ENCODE peak calls at places on chromosome 18, in seven cellular contexts. One of them, this sample, is unnamed. For H3K9me3, the result is how much of the 10 kb centered on the place peaks cover.

GRCh38 chr18:49691177-49691608 is 122.1 kb downstream of the ACAA2 start:
- DNase-seq in astrocyte: peak
- DNase-seq in K562: no peak
- DNase-seq in PC-3: peak
- DNase-seq in GM23248: peak
- DNase-seq in endothelial cell of umbilical vein: peak
- DNase-seq in HCT116: peak
- DNase-seq in this sample: no peak

GRCh38 chr18:7037470-7037869 is 80.1 kb downstream of the LAMA1 start:
- DNase-seq in astrocyte: no peak
- DNase-seq in K562: no peak
- DNase-seq in PC-3: no peak
- DNase-seq in GM23248: peak
- DNase-seq in endothelial cell of umbilical vein: no peak
- DNase-seq in HCT116: no peak
- DNase-seq in this sample: no peak

GRCh38 chr18:33906046-33906445 is 318.7 kb downstream of the NOL4 start:
- DNase-seq in astrocyte: peak
- DNase-seq in K562: no peak
- DNase-seq in PC-3: no peak
- DNase-seq in GM23248: no peak
- DNase-seq in endothelial cell of umbilical vein: no peak
- DNase-seq in HCT116: no peak
- DNase-seq in this sample: no peak

GRCh38 chr18:45328762-45329161 is 286.5 kb upstream of the SLC14A2 start:
- DNase-seq in astrocyte: no peak
- DNase-seq in K562: no peak
- DNase-seq in PC-3: no peak
- DNase-seq in GM23248: peak
- DNase-seq in endothelial cell of umbilical vein: no peak
- DNase-seq in HCT116: no peak
- DNase-seq in this sample: no peak

GRCh38 chr18:21735452-21736015 is 5.1 kb upstream of the MIB1 start:
- DNase-seq in astrocyte: no peak
- DNase-seq in K562: peak
- DNase-seq in PC-3: peak
- DNase-seq in GM23248: no peak
- DNase-seq in endothelial cell of umbilical vein: peak
- DNase-seq in HCT116: no peak
- DNase-seq in this sample: peak

GRCh38 chr18:27750014-27750413 is 426.9 kb downstream of the CDH2 start:
- DNase-seq in astrocyte: peak
- DNase-seq in K562: no peak
- DNase-seq in PC-3: peak
- DNase-seq in GM23248: peak
- DNase-seq in endothelial cell of umbilical vein: peak
- DNase-seq in HCT116: peak
- DNase-seq in this sample: peak

GRCh38 chr18:31659574-31660149 is 24.7 kb downstream of the B4GALT6 start:
- DNase-seq in astrocyte: no peak
- DNase-seq in K562: no peak
- DNase-seq in PC-3: no peak
- DNase-seq in GM23248: no peak
- DNase-seq in endothelial cell of umbilical vein: no peak
- DNase-seq in HCT116: no peak
- DNase-seq in this sample: no peak

GRCh38 chr18:31487251-31488015 is 10.5 kb upstream of the DSG2 start:
- DNase-seq in astrocyte: peak
- DNase-seq in K562: no peak
- DNase-seq in PC-3: peak
- DNase-seq in GM23248: peak
- DNase-seq in endothelial cell of umbilical vein: no peak
- DNase-seq in HCT116: peak
- DNase-seq in this sample: no peak

GRCh38 chr18:23302852-23303527 is 150.1 kb upstream of the RIOK3 start:
- DNase-seq in astrocyte: peak
- DNase-seq in K562: no peak
- DNase-seq in PC-3: no peak
- DNase-seq in GM23248: peak
- DNase-seq in endothelial cell of umbilical vein: peak
- DNase-seq in HCT116: no peak
- DNase-seq in this sample: no peak

GRCh38 chr18:69969491-69969890 is 21.8 kb upstream of the CD226 start:
- DNase-seq in astrocyte: no peak
- DNase-seq in K562: no peak
- DNase-seq in PC-3: no peak
- DNase-seq in GM23248: no peak
- DNase-seq in endothelial cell of umbilical vein: no peak
- DNase-seq in HCT116: no peak
- DNase-seq in this sample: no peak

GRCh38 chr18:53544926-53545325 is 679.5 kb downstream of the MBD2 start:
- DNase-seq in astrocyte: no peak
- DNase-seq in K562: no peak
- DNase-seq in PC-3: no peak
- DNase-seq in GM23248: no peak
- DNase-seq in endothelial cell of umbilical vein: no peak
- DNase-seq in HCT116: no peak
- DNase-seq in this sample: no peak

GRCh38 chr18:39326772-39327171 is 1761.2 kb upstream of the CELF4 start:
- DNase-seq in astrocyte: no peak
- DNase-seq in K562: no peak
- DNase-seq in PC-3: no peak
- DNase-seq in GM23248: no peak
- DNase-seq in endothelial cell of umbilical vein: no peak
- DNase-seq in HCT116: no peak
- DNase-seq in this sample: no peak

GRCh38 chr18:79881695-79882094 is 69.8 kb downstream of the SLC66A2 start:
- DNase-seq in astrocyte: no peak
- DNase-seq in K562: no peak
- DNase-seq in PC-3: no peak
- DNase-seq in GM23248: no peak
- DNase-seq in endothelial cell of umbilical vein: no peak
- DNase-seq in HCT116: no peak
- DNase-seq in this sample: no peak

GRCh38 chr18:23722646-23723045 is 33.4 kb downstream of the LAMA3 start:
- DNase-seq in astrocyte: no peak
- DNase-seq in K562: no peak
- DNase-seq in PC-3: no peak
- DNase-seq in GM23248: no peak
- DNase-seq in endothelial cell of umbilical vein: no peak
- DNase-seq in HCT116: no peak
- DNase-seq in this sample: no peak

GRCh38 chr18:77080283-77080682 is 52.3 kb downstream of the MBP start:
- DNase-seq in astrocyte: no peak
- DNase-seq in K562: no peak
- DNase-seq in PC-3: no peak
- DNase-seq in GM23248: no peak
- DNase-seq in endothelial cell of umbilical vein: no peak
- DNase-seq in HCT116: no peak
- DNase-seq in this sample: peak

GRCh38 chr18:24811963-24812681 is 351.7 kb downstream of the HRH4 start:
- DNase-seq in astrocyte: no peak
- DNase-seq in K562: no peak
- DNase-seq in PC-3: no peak
- DNase-seq in GM23248: no peak
- DNase-seq in endothelial cell of umbilical vein: no peak
- DNase-seq in HCT116: no peak
- DNase-seq in this sample: no peak

GRCh38 chr18:24810561-24810960 is 350.1 kb downstream of the HRH4 start:
- DNase-seq in astrocyte: no peak
- DNase-seq in K562: no peak
- DNase-seq in PC-3: no peak
- DNase-seq in GM23248: no peak
- DNase-seq in endothelial cell of umbilical vein: no peak
- DNase-seq in HCT116: no peak
- DNase-seq in this sample: no peak

GRCh38 chr18:24814521-24814920 is 354.1 kb downstream of the HRH4 start:
- DNase-seq in astrocyte: no peak
- DNase-seq in K562: no peak
- DNase-seq in PC-3: no peak
- DNase-seq in GM23248: no peak
- DNase-seq in endothelial cell of umbilical vein: peak
- DNase-seq in HCT116: no peak
- DNase-seq in this sample: no peak

GRCh38 chr18:24805156-24805555 is 344.7 kb downstream of the HRH4 start:
- DNase-seq in astrocyte: no peak
- DNase-seq in K562: no peak
- DNase-seq in PC-3: no peak
- DNase-seq in GM23248: no peak
- DNase-seq in endothelial cell of umbilical vein: no peak
- DNase-seq in HCT116: no peak
- DNase-seq in this sample: no peak

DNA sequence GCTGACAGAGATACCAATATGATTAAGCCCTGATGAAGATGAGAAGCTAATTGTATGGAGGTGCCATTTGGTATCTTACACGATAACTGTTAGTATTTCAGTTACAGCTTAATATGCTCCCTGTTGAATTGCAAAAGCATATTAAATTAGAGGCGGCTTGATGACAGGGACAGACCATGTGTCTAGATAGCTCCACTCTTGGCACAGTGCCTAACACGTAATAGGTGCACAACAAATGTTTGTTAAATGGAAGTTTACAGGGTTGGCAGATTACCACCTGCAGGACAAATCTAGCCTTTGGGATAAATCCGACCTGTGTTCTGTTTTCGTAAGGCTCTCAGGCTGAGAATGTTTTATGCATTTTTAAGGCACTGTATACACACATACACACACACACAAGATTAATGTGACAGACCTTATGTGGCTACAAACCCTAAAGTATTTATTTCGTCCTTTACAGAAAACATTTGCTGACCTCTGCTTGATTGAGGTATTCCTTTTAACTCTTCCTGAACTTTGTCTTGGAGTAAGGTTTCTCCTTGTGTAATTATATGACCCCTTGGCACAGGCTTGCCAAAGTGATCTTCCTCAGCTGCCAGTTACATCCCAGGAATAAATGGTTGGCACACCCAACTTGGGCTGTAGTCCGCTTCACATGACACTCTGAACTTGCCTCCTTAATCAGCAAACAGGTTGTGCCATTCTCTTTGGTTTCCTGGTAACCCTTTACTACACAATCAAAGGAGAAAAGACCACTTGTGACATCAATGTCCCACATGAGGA is 348.9 kb downstream of the HRH4 start:
- DNase-seq in astrocyte: no peak
- DNase-seq in K562: no peak
- DNase-seq in PC-3: no peak
- DNase-seq in GM23248: no peak
- DNase-seq in endothelial cell of umbilical vein: no peak
- DNase-seq in HCT116: no peak
- DNase-seq in this sample: no peak
- H2AFZ ChIP-seq in astrocyte: no peak
- H2AFZ ChIP-seq in K562: no peak
- H2AFZ ChIP-seq in PC-3: no peak
- H2AFZ ChIP-seq in GM23248: no peak
- H2AFZ ChIP-seq in endothelial cell of umbilical vein: no peak
- H2AFZ ChIP-seq in HCT116: no peak
- H2AFZ ChIP-seq in this sample: no peak

GRCh38 chr18:9557250-9557943 is 57.0 kb downstream of the PPP4R1 start:
- DNase-seq in astrocyte: no peak
- DNase-seq in K562: no peak
- DNase-seq in PC-3: no peak
- DNase-seq in GM23248: no peak
- DNase-seq in endothelial cell of umbilical vein: no peak
- DNase-seq in HCT116: no peak
- DNase-seq in this sample: no peak

GRCh38 chr18:9552189-9552588 is 62.2 kb downstream of the PPP4R1 start:
- DNase-seq in astrocyte: peak
- DNase-seq in K562: no peak
- DNase-seq in PC-3: no peak
- DNase-seq in GM23248: no peak
- DNase-seq in endothelial cell of umbilical vein: no peak
- DNase-seq in HCT116: no peak
- DNase-seq in this sample: no peak

GRCh38 chr18:9549405-9549804 is 65.0 kb downstream of the PPP4R1 start:
- DNase-seq in astrocyte: no peak
- DNase-seq in K562: no peak
- DNase-seq in PC-3: peak
- DNase-seq in GM23248: no peak
- DNase-seq in endothelial cell of umbilical vein: no peak
- DNase-seq in HCT116: no peak
- DNase-seq in this sample: no peak

GRCh38 chr18:9550413-9550812 is 63.9 kb downstream of the PPP4R1 start:
- DNase-seq in astrocyte: no peak
- DNase-seq in K562: no peak
- DNase-seq in PC-3: no peak
- DNase-seq in GM23248: no peak
- DNase-seq in endothelial cell of umbilical vein: no peak
- DNase-seq in HCT116: no peak
- DNase-seq in this sample: no peak

DNA sequence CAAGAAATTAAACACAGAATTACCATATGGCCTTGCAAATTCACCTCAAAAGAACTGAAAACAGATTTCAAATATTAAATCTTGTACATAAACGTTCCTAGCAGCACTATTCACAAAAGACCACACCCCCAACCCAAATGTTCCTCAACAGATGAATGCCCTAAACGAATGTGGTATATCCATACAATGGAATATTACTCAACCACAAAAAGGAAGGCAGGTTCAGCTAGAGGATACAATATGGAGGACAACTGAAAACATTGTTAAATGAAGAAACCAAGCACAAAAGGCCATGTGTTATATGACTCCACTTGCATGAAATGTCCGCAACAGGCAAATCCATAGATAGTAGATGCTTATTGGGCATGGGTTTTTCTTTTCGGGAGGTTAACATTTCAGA is 61.7 kb downstream of the PPP4R1 start:
- DNase-seq in astrocyte: no peak
- DNase-seq in K562: no peak
- DNase-seq in PC-3: no peak
- DNase-seq in GM23248: no peak
- DNase-seq in endothelial cell of umbilical vein: no peak
- DNase-seq in HCT116: no peak
- DNase-seq in this sample: no peak
- H3K9me3 ChIP-seq in astrocyte: under half
- H3K9me3 ChIP-seq in K562: under half
- H3K9me3 ChIP-seq in PC-3: under half
- H3K9me3 ChIP-seq in GM23248: under half
- H3K9me3 ChIP-seq in endothelial cell of umbilical vein: under half
- H3K9me3 ChIP-seq in HCT116: under half
- H3K9me3 ChIP-seq in this sample: under half

GRCh38 chr18:9021458-9021857 is 81.0 kb upstream of the NDUFV2 start:
- DNase-seq in astrocyte: no peak
- DNase-seq in K562: no peak
- DNase-seq in PC-3: no peak
- DNase-seq in GM23248: no peak
- DNase-seq in endothelial cell of umbilical vein: no peak
- DNase-seq in HCT116: no peak
- DNase-seq in this sample: no peak
- H2AFZ ChIP-seq in astrocyte: no peak
- H2AFZ ChIP-seq in K562: no peak
- H2AFZ ChIP-seq in PC-3: no peak
- H2AFZ ChIP-seq in GM23248: no peak
- H2AFZ ChIP-seq in endothelial cell of umbilical vein: no peak
- H2AFZ ChIP-seq in HCT116: no peak
- H2AFZ ChIP-seq in this sample: no peak

DNA sequence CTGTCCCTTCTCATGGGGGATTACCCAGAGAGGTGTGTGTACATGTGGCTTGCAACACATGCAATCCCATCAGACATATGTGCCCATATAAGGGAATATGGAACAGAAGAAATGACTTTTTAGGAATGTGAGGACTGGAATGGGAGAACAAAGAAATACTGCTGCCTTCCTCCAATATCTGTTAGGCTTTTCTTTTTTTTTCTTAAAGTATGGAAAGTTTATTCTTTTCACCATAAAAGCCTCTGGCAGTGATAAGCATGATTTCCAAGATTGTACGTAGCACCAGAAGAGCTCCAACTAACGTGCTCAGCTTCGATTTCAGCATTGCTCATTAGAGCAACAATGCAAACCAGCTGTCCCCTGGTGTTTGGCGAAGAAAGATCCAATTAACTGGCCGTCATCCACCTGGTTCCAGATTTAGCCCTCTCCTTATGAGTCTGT is 113.6 kb downstream of the ADCYAP1 start:
- DNase-seq in astrocyte: peak
- DNase-seq in K562: no peak
- DNase-seq in PC-3: no peak
- DNase-seq in GM23248: peak
- DNase-seq in endothelial cell of umbilical vein: no peak
- DNase-seq in HCT116: no peak
- DNase-seq in this sample: no peak
- H3K9me3 ChIP-seq in astrocyte: under half
- H3K9me3 ChIP-seq in K562: under half
- H3K9me3 ChIP-seq in PC-3: under half
- H3K9me3 ChIP-seq in GM23248: under half
- H3K9me3 ChIP-seq in endothelial cell of umbilical vein: under half
- H3K9me3 ChIP-seq in HCT116: under half
- H3K9me3 ChIP-seq in this sample: under half

This sample was measured in MM.1S.